ENCODE peak calls at places on chromosome 22, in four cellular contexts. One of them, this sample, is unnamed. For H3K4me1, the result is how much of the 10 kb centered on the place peaks cover.

GRCh38 chr22:42562282-42562681 is 8.5 kb downstream of the SERHL2 start:
- DNase-seq in cardiac muscle cell: no peak
- DNase-seq in right cardiac atrium: no peak
- DNase-seq in heart left ventricle: no peak
- DNase-seq in this sample: no peak

GRCh38 chr22:43948836-43949235 is 6.4 kb upstream of the SAMM50 start:
- DNase-seq in cardiac muscle cell: no peak
- DNase-seq in right cardiac atrium: no peak
- DNase-seq in heart left ventricle: no peak
- DNase-seq in this sample: no peak

GRCh38 chr22:30874431-30875370 is 93.9 kb downstream of the MORC2 start:
- DNase-seq in cardiac muscle cell: no peak
- DNase-seq in right cardiac atrium: peak
- DNase-seq in heart left ventricle: peak
- DNase-seq in this sample: peak

GRCh38 chr22:49664371-49664881 is 163.2 kb downstream of the BRD1 start:
- DNase-seq in cardiac muscle cell: no peak
- DNase-seq in right cardiac atrium: no peak
- DNase-seq in heart left ventricle: peak
- DNase-seq in this sample: no peak

GRCh38 chr22:44968736-44969135 is 41.1 kb downstream of the PHF21B start:
- DNase-seq in cardiac muscle cell: no peak
- DNase-seq in right cardiac atrium: no peak
- DNase-seq in heart left ventricle: no peak
- DNase-seq in this sample: no peak

GRCh38 chr22:47125603-47126002 is 363.2 kb downstream of the TBC1D22A start:
- DNase-seq in cardiac muscle cell: no peak
- DNase-seq in right cardiac atrium: no peak
- DNase-seq in heart left ventricle: peak
- DNase-seq in this sample: no peak

GRCh38 chr22:27133951-27134664 is 476.7 kb downstream of the MIAT start:
- DNase-seq in cardiac muscle cell: no peak
- DNase-seq in right cardiac atrium: peak
- DNase-seq in heart left ventricle: no peak
- DNase-seq in this sample: peak

GRCh38 chr22:45534339-45535192 is 31.9 kb downstream of the FBLN1 start:
- DNase-seq in cardiac muscle cell: no peak
- DNase-seq in right cardiac atrium: peak
- DNase-seq in heart left ventricle: no peak
- DNase-seq in this sample: no peak

GRCh38 chr22:23094695-23095466 is 24.6 kb downstream of the GNAZ start:
- DNase-seq in cardiac muscle cell: no peak
- DNase-seq in right cardiac atrium: no peak
- DNase-seq in heart left ventricle: no peak
- DNase-seq in this sample: no peak

GRCh38 chr22:33780761-33781160 is 139.5 kb downstream of the LARGE1 start:
- DNase-seq in cardiac muscle cell: no peak
- DNase-seq in right cardiac atrium: no peak
- DNase-seq in heart left ventricle: no peak
- DNase-seq in this sample: no peak

GRCh38 chr22:50266994-50267393 is 3.2 kb downstream of the MAPK11 start:
- DNase-seq in cardiac muscle cell: no peak
- DNase-seq in right cardiac atrium: no peak
- DNase-seq in heart left ventricle: no peak
- DNase-seq in this sample: no peak

GRCh38 chr22:24339452-24339747 is 68.8 kb downstream of the SPECC1L start:
- DNase-seq in cardiac muscle cell: no peak
- DNase-seq in right cardiac atrium: no peak
- DNase-seq in heart left ventricle: no peak
- DNase-seq in this sample: no peak

GRCh38 chr22:42683599-42684283 is 34.5 kb upstream of the CYB5R3 start:
- DNase-seq in cardiac muscle cell: no peak
- DNase-seq in right cardiac atrium: peak
- DNase-seq in heart left ventricle: peak
- DNase-seq in this sample: peak

GRCh38 chr22:50146440-50147228 is 23.9 kb upstream of the PANX2 start:
- DNase-seq in cardiac muscle cell: peak
- DNase-seq in right cardiac atrium: peak
- DNase-seq in heart left ventricle: peak
- DNase-seq in this sample: no peak

DNA sequence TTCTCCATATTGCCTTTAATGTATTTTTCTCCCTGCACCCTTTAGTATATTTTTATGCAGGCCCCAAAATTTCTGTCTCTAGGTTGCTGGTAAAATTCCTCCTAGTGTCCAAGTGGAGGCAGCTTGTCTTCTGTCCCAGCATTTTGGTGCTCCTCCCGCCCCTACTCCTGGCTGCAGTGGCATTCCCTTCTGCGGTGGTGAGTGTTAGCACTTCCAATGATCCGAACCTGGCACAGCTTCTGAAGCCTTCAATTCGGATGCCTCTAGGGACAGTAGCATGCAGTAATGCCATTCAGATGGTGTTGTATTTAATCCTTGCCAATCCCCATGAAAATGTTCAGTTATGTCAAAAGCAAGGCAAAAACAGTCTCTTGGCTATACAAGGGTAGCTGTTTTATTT is 5.9 kb downstream of the YWHAH start:
- DNase-seq in cardiac muscle cell: no peak
- DNase-seq in right cardiac atrium: peak
- DNase-seq in heart left ventricle: no peak
- DNase-seq in this sample: peak
- H3K4me1 ChIP-seq in cardiac muscle cell: under half
- H3K4me1 ChIP-seq in right cardiac atrium: under half
- H3K4me1 ChIP-seq in heart left ventricle: half or more
- H3K4me1 ChIP-seq in this sample: half or more

GRCh38 chr22:31919730-31920129 is 24.6 kb upstream of the YWHAH start:
- DNase-seq in cardiac muscle cell: no peak
- DNase-seq in right cardiac atrium: no peak
- DNase-seq in heart left ventricle: no peak
- DNase-seq in this sample: no peak
- H3K27ac ChIP-seq in cardiac muscle cell: no peak
- H3K27ac ChIP-seq in right cardiac atrium: no peak
- H3K27ac ChIP-seq in heart left ventricle: no peak
- H3K27ac ChIP-seq in this sample: no peak

GRCh38 chr22:28989912-28990311 is 71.7 kb downstream of the C22orf31 start:
- DNase-seq in cardiac muscle cell: no peak
- DNase-seq in right cardiac atrium: no peak
- DNase-seq in heart left ventricle: no peak
- DNase-seq in this sample: no peak
- H3K4me1 ChIP-seq in cardiac muscle cell: under half
- H3K4me1 ChIP-seq in right cardiac atrium: under half
- H3K4me1 ChIP-seq in heart left ventricle: under half
- H3K4me1 ChIP-seq in this sample: under half

GRCh38 chr22:17117890-17118289 is 3.3 kb downstream of the TMEM121B start:
- DNase-seq in cardiac muscle cell: no peak
- DNase-seq in right cardiac atrium: no peak
- DNase-seq in heart left ventricle: no peak
- DNase-seq in this sample: no peak
- H3K27ac ChIP-seq in cardiac muscle cell: no peak
- H3K27ac ChIP-seq in right cardiac atrium: no peak
- H3K27ac ChIP-seq in heart left ventricle: no peak
- H3K27ac ChIP-seq in this sample: no peak

DNA sequence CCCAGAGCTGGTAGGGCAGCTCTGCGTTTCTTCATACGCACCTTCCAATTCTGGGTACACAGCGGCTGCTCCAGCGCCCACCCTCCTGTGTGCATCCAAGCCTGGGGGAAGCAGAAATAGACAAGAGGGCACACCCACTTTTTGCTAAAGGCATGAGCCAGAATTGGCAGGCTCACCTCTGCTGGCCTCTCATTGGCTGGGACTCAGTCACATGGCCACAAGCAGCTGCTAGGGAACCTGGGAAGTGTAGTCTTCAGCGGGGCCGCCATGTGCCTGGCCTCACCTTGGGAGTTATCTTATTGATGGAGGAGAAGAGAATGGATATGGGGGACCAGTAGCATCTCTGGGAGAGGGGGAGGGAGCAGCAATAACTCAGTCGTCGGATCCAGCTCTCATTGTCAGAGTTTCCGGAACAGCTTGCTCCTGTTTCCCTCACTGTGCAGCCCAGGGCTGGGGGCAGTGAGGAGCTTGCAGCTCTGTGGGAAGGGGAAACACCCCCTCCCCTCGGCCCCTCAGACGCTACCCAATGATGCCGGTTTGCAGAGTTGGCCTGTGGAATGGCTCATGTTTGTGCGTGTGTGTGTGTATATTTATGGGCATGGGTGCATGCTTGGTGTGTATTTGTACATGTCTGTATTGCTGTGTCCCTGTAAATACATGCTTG is 11.8 kb upstream of the MIEF1 start:
- DNase-seq in cardiac muscle cell: peak
- DNase-seq in right cardiac atrium: peak
- DNase-seq in heart left ventricle: peak
- DNase-seq in this sample: peak
- H3K4me1 ChIP-seq in cardiac muscle cell: under half
- H3K4me1 ChIP-seq in right cardiac atrium: under half
- H3K4me1 ChIP-seq in heart left ventricle: under half
- H3K4me1 ChIP-seq in this sample: under half

DNA sequence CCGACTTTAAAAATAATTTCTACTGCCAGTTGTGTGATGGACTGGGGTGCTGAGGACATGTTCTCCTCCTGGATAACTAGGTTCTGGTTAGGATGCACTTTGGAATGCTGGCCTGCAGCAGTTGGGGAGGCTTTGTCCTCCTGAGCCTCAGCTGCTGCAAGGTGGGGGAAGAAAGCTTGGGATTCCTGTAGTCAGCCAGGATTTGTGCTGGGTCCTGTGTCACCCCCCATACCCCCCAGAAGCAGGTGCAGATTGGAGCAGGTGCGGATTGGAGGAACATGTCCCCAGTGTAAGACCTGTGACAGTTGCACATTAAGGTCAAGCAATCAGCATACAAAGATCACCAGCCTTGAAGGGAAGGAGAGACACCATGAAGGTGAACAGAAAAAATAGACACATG is 51.1 kb downstream of the MED15 start:
- DNase-seq in cardiac muscle cell: no peak
- DNase-seq in right cardiac atrium: no peak
- DNase-seq in heart left ventricle: peak
- DNase-seq in this sample: no peak
- H3K27ac ChIP-seq in cardiac muscle cell: peak
- H3K27ac ChIP-seq in right cardiac atrium: no peak
- H3K27ac ChIP-seq in heart left ventricle: no peak
- H3K27ac ChIP-seq in this sample: no peak

DNA sequence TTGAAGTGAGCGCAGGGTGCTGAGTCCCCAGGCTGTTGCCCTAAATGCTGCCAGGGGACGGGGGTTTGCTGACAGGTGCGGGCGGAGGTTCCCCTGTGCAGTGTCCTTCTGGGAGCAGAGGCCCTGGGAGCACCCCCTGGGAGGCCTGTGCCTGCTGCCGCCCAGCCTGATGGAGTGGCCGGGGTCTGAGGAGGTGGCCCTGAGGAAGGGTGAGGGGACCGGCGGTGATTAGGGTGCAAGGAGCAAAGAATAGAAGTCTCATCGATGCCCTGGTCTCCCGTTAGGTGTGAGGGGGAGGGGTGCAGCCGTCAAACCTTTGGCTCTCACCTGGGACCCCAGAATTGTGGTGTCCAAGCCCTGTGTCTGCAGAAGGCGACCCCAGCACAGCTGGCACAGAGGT is 1294.7 kb downstream of the BRD1 start:
- DNase-seq in cardiac muscle cell: no peak
- DNase-seq in right cardiac atrium: no peak
- DNase-seq in heart left ventricle: no peak
- DNase-seq in this sample: no peak
- H3K4me1 ChIP-seq in cardiac muscle cell: under half
- H3K4me1 ChIP-seq in right cardiac atrium: under half
- H3K4me1 ChIP-seq in heart left ventricle: under half
- H3K4me1 ChIP-seq in this sample: under half

This sample was measured in tibial artery.